ENCODE peak calls at places on chromosomes 6 and 20, in seven cellular contexts. One of them, this sample, is unnamed.

GRCh38 chr6:95231416-95231815 is 345.9 kb upstream of the MANEA start:
- DNase-seq in ovary: no peak
- DNase-seq in stomach: no peak
- DNase-seq in HepG2: no peak
- DNase-seq in tibial nerve: no peak
- DNase-seq in suprapubic skin: no peak
- DNase-seq in A549: no peak
- DNase-seq in this sample: no peak

GRCh38 chr6:41503841-41504525 is 42.2 kb upstream of the FOXP4 start:
- DNase-seq in suprapubic skin: no peak
- DNase-seq in tibial nerve: no peak
- DNase-seq in ovary: peak; percentile 48
- DNase-seq in HepG2: peak; percentile 52
- DNase-seq in stomach: no peak
- DNase-seq in A549: peak; percentile 27
- DNase-seq in this sample: no peak

GRCh38 chr6:108921547-108922331 is 73.5 kb downstream of the ARMC2 start:
- DNase-seq in HepG2: no peak
- DNase-seq in tibial nerve: no peak
- DNase-seq in ovary: peak; percentile 32
- DNase-seq in A549: no peak
- DNase-seq in stomach: no peak
- DNase-seq in suprapubic skin: peak; percentile 71
- DNase-seq in this sample: no peak

GRCh38 chr6:15922510-15923307 is 206.2 kb upstream of the MYLIP start:
- DNase-seq in HepG2: peak; percentile 46
- DNase-seq in suprapubic skin: no peak
- DNase-seq in ovary: no peak
- DNase-seq in A549: no peak
- DNase-seq in tibial nerve: no peak
- DNase-seq in stomach: no peak
- DNase-seq in this sample: no peak

GRCh38 chr6:107740496-107741190 is 83.5 kb downstream of the SCML4 start:
- DNase-seq in HepG2: no peak
- DNase-seq in suprapubic skin: no peak
- DNase-seq in tibial nerve: no peak
- DNase-seq in ovary: no peak
- DNase-seq in stomach: no peak
- DNase-seq in A549: no peak
- DNase-seq in this sample: peak; percentile 68

GRCh38 chr6:41187924-41188886 is 12.7 kb downstream of the TREML2 start:
- DNase-seq in A549: no peak
- DNase-seq in HepG2: no peak
- DNase-seq in tibial nerve: no peak
- DNase-seq in suprapubic skin: no peak
- DNase-seq in ovary: no peak
- DNase-seq in stomach: no peak
- DNase-seq in this sample: peak; percentile 77

GRCh38 chr20:47035191-47035590 is 140.5 kb downstream of the EYA2 start:
- DNase-seq in stomach: no peak
- DNase-seq in tibial nerve: no peak
- DNase-seq in suprapubic skin: no peak
- DNase-seq in HepG2: no peak
- DNase-seq in ovary: no peak
- DNase-seq in A549: no peak
- DNase-seq in this sample: no peak

GRCh38 chr6:45420083-45420908 is 42.6 kb upstream of the SUPT3H start:
- DNase-seq in A549: no peak
- DNase-seq in stomach: no peak
- DNase-seq in tibial nerve: no peak
- DNase-seq in HepG2: no peak
- DNase-seq in ovary: peak; percentile 11
- DNase-seq in suprapubic skin: no peak
- DNase-seq in this sample: no peak

GRCh38 chr20:57435498-57436222 is 44.5 kb downstream of the RBM38 start:
- DNase-seq in stomach: peak; percentile 82
- DNase-seq in A549: no peak
- DNase-seq in ovary: no peak
- DNase-seq in tibial nerve: peak; percentile 20
- DNase-seq in HepG2: peak; percentile 99
- DNase-seq in suprapubic skin: peak; percentile 83
- DNase-seq in this sample: no peak

GRCh38 chr6:12485837-12486236 is 195.7 kb downstream of the EDN1 start:
- DNase-seq in suprapubic skin: no peak
- DNase-seq in tibial nerve: no peak
- DNase-seq in HepG2: no peak
- DNase-seq in A549: no peak
- DNase-seq in ovary: no peak
- DNase-seq in stomach: no peak
- DNase-seq in this sample: no peak

GRCh38 chr6:129717287-129717686 is 7.3 kb upstream of the ARHGAP18 start:
- DNase-seq in HepG2: peak; percentile 99
- DNase-seq in suprapubic skin: no peak
- DNase-seq in ovary: no peak
- DNase-seq in stomach: no peak
- DNase-seq in A549: no peak
- DNase-seq in tibial nerve: no peak
- DNase-seq in this sample: no peak

GRCh38 chr6:159988983-159989454 is 20.1 kb downstream of the IGF2R start:
- DNase-seq in ovary: no peak
- DNase-seq in HepG2: no peak
- DNase-seq in stomach: no peak
- DNase-seq in suprapubic skin: no peak
- DNase-seq in tibial nerve: no peak
- DNase-seq in A549: no peak
- DNase-seq in this sample: no peak

GRCh38 chr6:105212587-105212986 is 32.8 kb upstream of the POPDC3 start:
- DNase-seq in ovary: no peak
- DNase-seq in tibial nerve: no peak
- DNase-seq in A549: no peak
- DNase-seq in suprapubic skin: no peak
- DNase-seq in stomach: no peak
- DNase-seq in HepG2: no peak
- DNase-seq in this sample: no peak

GRCh38 chr6:138682722-138683521 is 90.6 kb upstream of the CCDC28A start:
- DNase-seq in suprapubic skin: peak; percentile 69
- DNase-seq in tibial nerve: no peak
- DNase-seq in stomach: no peak
- DNase-seq in HepG2: no peak
- DNase-seq in A549: no peak
- DNase-seq in ovary: no peak
- DNase-seq in this sample: no peak

GRCh38 chr6:158926429-158926828 is 73.6 kb downstream of the RSPH3 start:
- DNase-seq in suprapubic skin: no peak
- DNase-seq in ovary: no peak
- DNase-seq in stomach: no peak
- DNase-seq in HepG2: peak; percentile 13
- DNase-seq in tibial nerve: no peak
- DNase-seq in A549: no peak
- DNase-seq in this sample: no peak

GRCh38 chr6:20416567-20417345 is 15.1 kb downstream of the E2F3 start:
- DNase-seq in tibial nerve: no peak
- DNase-seq in A549: no peak
- DNase-seq in suprapubic skin: no peak
- DNase-seq in HepG2: no peak
- DNase-seq in stomach: no peak
- DNase-seq in ovary: no peak
- DNase-seq in this sample: peak; percentile 68

GRCh38 chr6:121756643-121757042 is 321.2 kb downstream of the GJA1 start:
- DNase-seq in tibial nerve: no peak
- DNase-seq in ovary: no peak
- DNase-seq in stomach: no peak
- DNase-seq in suprapubic skin: no peak
- DNase-seq in HepG2: no peak
- DNase-seq in A549: no peak
- DNase-seq in this sample: no peak

GRCh38 chr6:135296715-135297114 is 115.6 kb downstream of the MYB start:
- DNase-seq in HepG2: no peak
- DNase-seq in stomach: no peak
- DNase-seq in suprapubic skin: no peak
- DNase-seq in tibial nerve: no peak
- DNase-seq in A549: no peak
- DNase-seq in ovary: no peak
- DNase-seq in this sample: no peak

GRCh38 chr6:135286962-135287525 is 105.9 kb downstream of the MYB start:
- DNase-seq in stomach: no peak
- DNase-seq in HepG2: no peak
- DNase-seq in A549: no peak
- DNase-seq in tibial nerve: no peak
- DNase-seq in ovary: no peak
- DNase-seq in suprapubic skin: no peak
- DNase-seq in this sample: no peak

GRCh38 chr6:135295085-135295484 is 114.0 kb downstream of the MYB start:
- DNase-seq in HepG2: no peak
- DNase-seq in tibial nerve: no peak
- DNase-seq in suprapubic skin: no peak
- DNase-seq in stomach: no peak
- DNase-seq in A549: no peak
- DNase-seq in ovary: no peak
- DNase-seq in this sample: no peak

GRCh38 chr6:135289816-135290215 is 108.7 kb downstream of the MYB start:
- DNase-seq in stomach: no peak
- DNase-seq in HepG2: no peak
- DNase-seq in A549: no peak
- DNase-seq in tibial nerve: no peak
- DNase-seq in suprapubic skin: no peak
- DNase-seq in ovary: no peak
- DNase-seq in this sample: no peak

GRCh38 chr6:135291288-135292116 is 110.4 kb downstream of the MYB start:
- DNase-seq in HepG2: peak; percentile 11
- DNase-seq in ovary: no peak
- DNase-seq in A549: no peak
- DNase-seq in tibial nerve: no peak
- DNase-seq in suprapubic skin: no peak
- DNase-seq in stomach: no peak
- DNase-seq in this sample: no peak
- TF ChIP-seq EP300 in HepG2: no peak
- TF ChIP-seq EP300 in ovary: no peak
- TF ChIP-seq EP300 in A549: no peak
- TF ChIP-seq EP300 in tibial nerve: no peak
- TF ChIP-seq EP300 in suprapubic skin: no peak
- TF ChIP-seq EP300 in stomach: no peak
- TF ChIP-seq EP300 in this sample: no peak

DNA sequence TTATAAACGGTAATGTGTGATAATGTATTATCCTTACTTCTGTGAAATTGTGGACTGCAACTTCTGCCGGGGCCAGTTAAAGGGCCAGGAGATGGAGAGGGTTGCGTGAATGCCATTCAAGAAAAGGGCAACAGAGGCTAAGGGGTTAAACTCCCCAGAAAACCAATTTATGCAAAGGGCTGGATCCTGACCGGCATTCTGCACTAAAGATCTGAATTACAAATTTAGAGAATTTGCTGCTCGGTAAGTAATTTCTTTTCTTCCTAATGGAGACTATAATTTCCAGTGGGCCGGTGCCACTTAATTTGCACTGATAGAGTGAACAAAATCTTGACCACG is 130.1 kb downstream of the BCAS1 start:
- DNase-seq in HepG2: no peak
- DNase-seq in ovary: no peak
- DNase-seq in stomach: no peak
- DNase-seq in tibial nerve: no peak
- DNase-seq in suprapubic skin: no peak
- DNase-seq in A549: no peak
- DNase-seq in this sample: peak; percentile 37
- H3K4me3 ChIP-seq in HepG2: no peak overlapping the region
- H3K4me3 ChIP-seq in ovary: no peak overlapping the region
- H3K4me3 ChIP-seq in stomach: no peak overlapping the region
- H3K4me3 ChIP-seq in tibial nerve: peak overlapping the region; percentile 6
- H3K4me3 ChIP-seq in suprapubic skin: no peak overlapping the region
- H3K4me3 ChIP-seq in A549: no peak overlapping the region
- H3K4me3 ChIP-seq in this sample: no peak overlapping the region

GRCh38 chr20:38072885-38073284 is 39.3 kb downstream of the RPRD1B start:
- DNase-seq in ovary: no peak
- DNase-seq in tibial nerve: no peak
- DNase-seq in suprapubic skin: no peak
- DNase-seq in stomach: no peak
- DNase-seq in A549: no peak
- DNase-seq in HepG2: no peak
- DNase-seq in this sample: no peak

GRCh38 chr20:38063911-38064310 is 30.4 kb downstream of the RPRD1B start:
- DNase-seq in stomach: no peak
- DNase-seq in HepG2: no peak
- DNase-seq in ovary: no peak
- DNase-seq in A549: no peak
- DNase-seq in tibial nerve: no peak
- DNase-seq in suprapubic skin: no peak
- DNase-seq in this sample: no peak

GRCh38 chr20:38066969-38067716 is 33.6 kb downstream of the RPRD1B start:
- DNase-seq in ovary: no peak
- DNase-seq in HepG2: no peak
- DNase-seq in tibial nerve: no peak
- DNase-seq in suprapubic skin: no peak
- DNase-seq in A549: no peak
- DNase-seq in stomach: no peak
- DNase-seq in this sample: no peak

GRCh38 chr20:38065764-38066375 is 32.3 kb downstream of the RPRD1B start:
- DNase-seq in stomach: no peak
- DNase-seq in A549: no peak
- DNase-seq in HepG2: peak; percentile 41
- DNase-seq in tibial nerve: no peak
- DNase-seq in ovary: no peak
- DNase-seq in suprapubic skin: no peak
- DNase-seq in this sample: no peak

GRCh38 chr20:38067717-38068365 is 34.3 kb downstream of the RPRD1B start:
- DNase-seq in ovary: no peak
- DNase-seq in suprapubic skin: no peak
- DNase-seq in A549: no peak
- DNase-seq in tibial nerve: no peak
- DNase-seq in stomach: no peak
- DNase-seq in HepG2: no peak
- DNase-seq in this sample: no peak
- TF ChIP-seq EP300 in ovary: no peak
- TF ChIP-seq EP300 in suprapubic skin: no peak
- TF ChIP-seq EP300 in A549: no peak
- TF ChIP-seq EP300 in tibial nerve: no peak
- TF ChIP-seq EP300 in stomach: no peak
- TF ChIP-seq EP300 in HepG2: no peak
- TF ChIP-seq EP300 in this sample: no peak

GRCh38 chr6:23654745-23655144 is 471.3 kb upstream of the NRSN1 start:
- DNase-seq in A549: no peak
- DNase-seq in ovary: no peak
- DNase-seq in stomach: no peak
- DNase-seq in HepG2: peak; percentile 32
- DNase-seq in tibial nerve: no peak
- DNase-seq in suprapubic skin: no peak
- DNase-seq in this sample: no peak

GRCh38 chr6:23655502-23655901 is 470.5 kb upstream of the NRSN1 start:
- DNase-seq in HepG2: no peak
- DNase-seq in A549: no peak
- DNase-seq in stomach: no peak
- DNase-seq in tibial nerve: no peak
- DNase-seq in suprapubic skin: no peak
- DNase-seq in ovary: no peak
- DNase-seq in this sample: no peak

GRCh38 chr6:23656826-23657225 is 469.2 kb upstream of the NRSN1 start:
- DNase-seq in suprapubic skin: no peak
- DNase-seq in A549: no peak
- DNase-seq in tibial nerve: no peak
- DNase-seq in ovary: no peak
- DNase-seq in stomach: no peak
- DNase-seq in HepG2: no peak
- DNase-seq in this sample: no peak

GRCh38 chr6:23659125-23659524 is 466.9 kb upstream of the NRSN1 start:
- DNase-seq in ovary: no peak
- DNase-seq in stomach: no peak
- DNase-seq in suprapubic skin: no peak
- DNase-seq in tibial nerve: no peak
- DNase-seq in A549: no peak
- DNase-seq in HepG2: peak; percentile 16
- DNase-seq in this sample: no peak

GRCh38 chr6:23656257-23656731 is 469.7 kb upstream of the NRSN1 start:
- DNase-seq in HepG2: no peak
- DNase-seq in tibial nerve: no peak
- DNase-seq in stomach: no peak
- DNase-seq in A549: no peak
- DNase-seq in ovary: no peak
- DNase-seq in suprapubic skin: no peak
- DNase-seq in this sample: no peak
- H3K4me3 ChIP-seq in HepG2: no peak overlapping the region
- H3K4me3 ChIP-seq in tibial nerve: no peak overlapping the region
- H3K4me3 ChIP-seq in stomach: no peak overlapping the region
- H3K4me3 ChIP-seq in A549: no peak overlapping the region
- H3K4me3 ChIP-seq in ovary: no peak overlapping the region
- H3K4me3 ChIP-seq in suprapubic skin: no peak overlapping the region
- H3K4me3 ChIP-seq in this sample: no peak overlapping the region